ENCODE peak calls at places on chromosomes 13 and 19, in six cellular contexts. One of them, this sample, is unnamed.
A peak's percentile ranks its signal among the peaks of the same experiment; 100 is the strongest.

GRCh38 chr19:7494416-7495098 is 5.7 kb upstream of the PEX11G start:
- DNase-seq in brain microvascular endothelial cell: peak; percentile 43
- DNase-seq in prostate gland: peak; percentile 57
- DNase-seq in spleen: peak; percentile 85
- DNase-seq in stomach: peak; percentile 32
- DNase-seq in IMR-90: no peak
- DNase-seq in this sample: peak; percentile 30

GRCh38 chr13:89375839-89376238 is 1704.7 kb downstream of the SLITRK5 start:
- DNase-seq in IMR-90: peak; percentile 63
- DNase-seq in stomach: no peak
- DNase-seq in prostate gland: no peak
- DNase-seq in brain microvascular endothelial cell: peak; percentile 26
- DNase-seq in spleen: no peak
- DNase-seq in this sample: no peak

GRCh38 chr13:22927008-22927393 is 253.8 kb upstream of the SGCG start:
- DNase-seq in IMR-90: no peak
- DNase-seq in stomach: no peak
- DNase-seq in spleen: peak; percentile 71
- DNase-seq in prostate gland: no peak
- DNase-seq in brain microvascular endothelial cell: no peak
- DNase-seq in this sample: no peak

GRCh38 chr19:50705422-50706019 is 14.1 kb downstream of the SHANK1 start:
- DNase-seq in brain microvascular endothelial cell: peak; percentile 68
- DNase-seq in stomach: no peak
- DNase-seq in spleen: no peak
- DNase-seq in IMR-90: peak; percentile 76
- DNase-seq in prostate gland: no peak
- DNase-seq in this sample: peak; percentile 76

GRCh38 chr13:99373436-99373835 is 66.2 kb upstream of the GPR183 start:
- DNase-seq in stomach: no peak
- DNase-seq in brain microvascular endothelial cell: no peak
- DNase-seq in IMR-90: no peak
- DNase-seq in prostate gland: no peak
- DNase-seq in spleen: no peak
- DNase-seq in this sample: peak; percentile 15

GRCh38 chr13:28394422-28394821 is 100.5 kb downstream of the FLT1 start:
- DNase-seq in brain microvascular endothelial cell: peak; percentile 50
- DNase-seq in spleen: no peak
- DNase-seq in stomach: no peak
- DNase-seq in prostate gland: no peak
- DNase-seq in IMR-90: peak; percentile 34
- DNase-seq in this sample: no peak

GRCh38 chr13:31090921-31091624 is 70.6 kb downstream of the HSPH1 start:
- DNase-seq in IMR-90: peak; percentile 25
- DNase-seq in stomach: no peak
- DNase-seq in prostate gland: no peak
- DNase-seq in spleen: no peak
- DNase-seq in brain microvascular endothelial cell: no peak
- DNase-seq in this sample: no peak

GRCh38 chr19:32339988-32340874 is 5.2 kb upstream of the ZNF507 start:
- DNase-seq in stomach: peak; percentile 82
- DNase-seq in prostate gland: peak; percentile 55
- DNase-seq in spleen: peak; percentile 81
- DNase-seq in brain microvascular endothelial cell: peak; percentile 60
- DNase-seq in IMR-90: peak; percentile 27
- DNase-seq in this sample: peak; percentile 68

GRCh38 chr13:76711515-76712182 is 174.6 kb downstream of the KCTD12 start:
- DNase-seq in spleen: no peak
- DNase-seq in brain microvascular endothelial cell: peak; percentile 77
- DNase-seq in prostate gland: no peak
- DNase-seq in IMR-90: peak; percentile 94
- DNase-seq in stomach: no peak
- DNase-seq in this sample: no peak

GRCh38 chr13:49220035-49220855 is at the start of gene MLNR:
- DNase-seq in stomach: no peak
- DNase-seq in brain microvascular endothelial cell: no peak
- DNase-seq in spleen: peak; percentile 85
- DNase-seq in prostate gland: no peak
- DNase-seq in IMR-90: no peak
- DNase-seq in this sample: peak; percentile 14

GRCh38 chr13:48542581-48543341 is 9.9 kb upstream of the RCBTB2 start:
- DNase-seq in IMR-90: peak; percentile 16
- DNase-seq in brain microvascular endothelial cell: peak; percentile 9
- DNase-seq in prostate gland: peak; percentile 42
- DNase-seq in spleen: no peak
- DNase-seq in stomach: peak; percentile 58
- DNase-seq in this sample: no peak

GRCh38 chr13:51844862-51845573 is at the start of gene TMEM272:
- DNase-seq in brain microvascular endothelial cell: peak; percentile 27
- DNase-seq in prostate gland: no peak
- DNase-seq in IMR-90: peak; percentile 11
- DNase-seq in stomach: peak; percentile 57
- DNase-seq in spleen: peak; percentile 84
- DNase-seq in this sample: peak; percentile 70

GRCh38 chr13:21310220-21310619 is 133.8 kb downstream of the MRPL57 start:
- DNase-seq in spleen: no peak
- DNase-seq in brain microvascular endothelial cell: no peak
- DNase-seq in prostate gland: no peak
- DNase-seq in IMR-90: no peak
- DNase-seq in stomach: no peak
- DNase-seq in this sample: no peak

GRCh38 chr19:1471514-1472107 is 7.4 kb downstream of the C19orf25 start:
- DNase-seq in IMR-90: no peak
- DNase-seq in brain microvascular endothelial cell: no peak
- DNase-seq in prostate gland: no peak
- DNase-seq in spleen: no peak
- DNase-seq in stomach: no peak
- DNase-seq in this sample: no peak

GRCh38 chr19:43675269-43675879 is 5.4 kb upstream of the PLAUR start:
- DNase-seq in brain microvascular endothelial cell: peak; percentile 31
- DNase-seq in stomach: peak; percentile 84
- DNase-seq in prostate gland: peak; percentile 71
- DNase-seq in spleen: no peak
- DNase-seq in IMR-90: peak; percentile 78
- DNase-seq in this sample: no peak

GRCh38 chr13:109271991-109272454 is 514.4 kb downstream of the IRS2 start:
- DNase-seq in IMR-90: no peak
- DNase-seq in brain microvascular endothelial cell: peak; percentile 30
- DNase-seq in spleen: no peak
- DNase-seq in stomach: no peak
- DNase-seq in prostate gland: no peak
- DNase-seq in this sample: no peak

GRCh38 chr19:1069009-1069779 is 2.2 kb downstream of the ARHGAP45 start:
- DNase-seq in stomach: peak; percentile 74
- DNase-seq in spleen: peak; percentile 97
- DNase-seq in IMR-90: no peak
- DNase-seq in brain microvascular endothelial cell: no peak
- DNase-seq in prostate gland: no peak
- DNase-seq in this sample: no peak

GRCh38 chr19:11113140-11113708 is 24.0 kb downstream of the LDLR start:
- DNase-seq in spleen: no peak
- DNase-seq in stomach: no peak
- DNase-seq in prostate gland: no peak
- DNase-seq in brain microvascular endothelial cell: no peak
- DNase-seq in IMR-90: no peak
- DNase-seq in this sample: no peak
- H3K36me3 ChIP-seq in spleen: peaks cover 3% of the 10 kb centered on the region
- H3K36me3 ChIP-seq in stomach: peaks cover 100% of the 10 kb centered on the region
- H3K36me3 ChIP-seq in prostate gland: no peaks in the 10 kb centered on the region
- H3K36me3 ChIP-seq in brain microvascular endothelial cell: peaks cover 99% of the 10 kb centered on the region
- H3K36me3 ChIP-seq in IMR-90: peaks cover 73% of the 10 kb centered on the region
- H3K36me3 ChIP-seq in this sample: peaks cover 93% of the 10 kb centered on the region

GRCh38 chr19:47309608-47310007 is at the start of gene C5AR1:
- DNase-seq in stomach: no peak
- DNase-seq in spleen: peak; percentile 88
- DNase-seq in brain microvascular endothelial cell: no peak
- DNase-seq in IMR-90: no peak
- DNase-seq in prostate gland: no peak
- DNase-seq in this sample: no peak
- H3K4me3 ChIP-seq in stomach: peak within 1 kb of the TSS; percentile 9
- H3K4me3 ChIP-seq in spleen: peak within 1 kb of the TSS; percentile 26
- H3K4me3 ChIP-seq in brain microvascular endothelial cell: no peak within 1 kb of the TSS
- H3K4me3 ChIP-seq in IMR-90: no peak within 1 kb of the TSS
- H3K4me3 ChIP-seq in prostate gland: no peak within 1 kb of the TSS
- H3K4me3 ChIP-seq in this sample: no peak within 1 kb of the TSS

DNA sequence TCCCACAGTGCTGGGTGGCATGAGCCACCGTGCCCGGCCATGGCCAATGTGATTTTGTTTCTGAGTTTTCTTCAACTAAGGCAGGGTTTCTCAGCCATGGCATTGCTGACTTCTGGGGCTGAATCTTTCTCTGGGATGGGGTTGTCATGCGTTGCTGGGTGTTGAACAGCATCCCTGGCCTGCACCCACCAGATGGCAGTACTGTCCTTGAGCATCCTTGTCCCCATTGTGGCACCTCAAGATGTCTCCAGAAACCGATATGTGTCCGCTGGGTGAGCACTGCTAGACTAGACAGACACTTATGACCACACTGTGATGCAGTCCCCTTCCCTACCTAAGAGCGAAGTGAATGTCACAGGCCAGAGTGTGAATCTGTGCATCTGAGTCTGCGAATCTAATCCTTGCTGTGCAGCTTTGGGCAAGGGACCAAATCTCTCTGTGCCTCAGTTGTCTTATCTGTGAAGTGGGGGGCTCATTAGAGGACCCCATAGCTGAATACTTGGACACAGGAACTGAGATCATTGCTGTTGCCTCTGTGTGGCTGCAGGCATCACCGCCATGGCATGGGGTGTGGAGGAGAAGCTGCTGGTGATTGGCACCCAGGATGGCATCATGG is 50.3 kb upstream of the SIN3B start:
- DNase-seq in IMR-90: peak; percentile 55
- DNase-seq in spleen: peak; percentile 79
- DNase-seq in brain microvascular endothelial cell: peak; percentile 67
- DNase-seq in prostate gland: no peak
- DNase-seq in stomach: peak; percentile 37
- DNase-seq in this sample: peak; percentile 76
- TF ChIP-seq CTCF in IMR-90: peak; percentile 60
- TF ChIP-seq CTCF in spleen: peak; percentile 59
- TF ChIP-seq CTCF in brain microvascular endothelial cell: peak; percentile 81
- TF ChIP-seq CTCF in prostate gland: peak; percentile 10
- TF ChIP-seq CTCF in stomach: no peak
- TF ChIP-seq CTCF in this sample: peak; percentile 95

GRCh38 chr19:41339936-41340335 is 13.8 kb downstream of the TGFB1 start:
- DNase-seq in stomach: no peak
- DNase-seq in spleen: no peak
- DNase-seq in brain microvascular endothelial cell: no peak
- DNase-seq in prostate gland: no peak
- DNase-seq in IMR-90: peak; percentile 61
- DNase-seq in this sample: no peak
- H3K36me3 ChIP-seq in stomach: peaks cover 62% of the 10 kb centered on the region
- H3K36me3 ChIP-seq in spleen: peaks cover 4% of the 10 kb centered on the region
- H3K36me3 ChIP-seq in brain microvascular endothelial cell: peaks cover 79% of the 10 kb centered on the region
- H3K36me3 ChIP-seq in prostate gland: no peaks in the 10 kb centered on the region
- H3K36me3 ChIP-seq in IMR-90: peaks cover 54% of the 10 kb centered on the region
- H3K36me3 ChIP-seq in this sample: no peaks in the 10 kb centered on the region

GRCh38 chr19:46946611-46947238 is 72.9 kb upstream of the NPAS1 start:
- DNase-seq in prostate gland: no peak
- DNase-seq in spleen: no peak
- DNase-seq in brain microvascular endothelial cell: no peak
- DNase-seq in stomach: no peak
- DNase-seq in IMR-90: no peak
- DNase-seq in this sample: no peak

GRCh38 chr19:46944918-46945628 is 74.6 kb upstream of the NPAS1 start:
- DNase-seq in prostate gland: no peak
- DNase-seq in IMR-90: peak; percentile 70
- DNase-seq in spleen: no peak
- DNase-seq in stomach: no peak
- DNase-seq in brain microvascular endothelial cell: peak; percentile 76
- DNase-seq in this sample: peak; percentile 90

GRCh38 chr19:46946090-46946489 is 73.5 kb upstream of the NPAS1 start:
- DNase-seq in spleen: no peak
- DNase-seq in brain microvascular endothelial cell: no peak
- DNase-seq in prostate gland: no peak
- DNase-seq in IMR-90: no peak
- DNase-seq in stomach: no peak
- DNase-seq in this sample: no peak

GRCh38 chr19:46944123-46944718 is 75.4 kb upstream of the NPAS1 start:
- DNase-seq in IMR-90: no peak
- DNase-seq in brain microvascular endothelial cell: no peak
- DNase-seq in prostate gland: no peak
- DNase-seq in spleen: no peak
- DNase-seq in stomach: no peak
- DNase-seq in this sample: no peak

DNA sequence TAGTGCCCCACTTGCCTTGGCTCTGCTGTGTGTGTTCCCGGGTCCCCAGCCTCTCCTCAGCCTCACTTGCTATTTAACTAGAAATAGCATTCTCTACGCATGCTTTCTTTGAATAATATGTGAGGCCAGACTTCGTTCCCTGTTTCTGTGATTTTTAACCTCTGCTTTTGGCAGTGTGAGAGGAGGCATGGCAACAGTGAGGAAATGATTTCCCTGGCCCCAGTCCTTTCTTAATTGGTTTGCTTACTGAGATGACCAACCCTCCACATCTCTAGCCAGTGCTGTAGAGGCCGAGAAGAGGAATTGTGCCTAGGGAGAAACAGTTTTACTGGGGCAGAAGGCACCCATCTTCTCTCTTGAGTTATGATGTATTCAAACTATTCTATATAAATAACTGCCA is 74.0 kb upstream of the NPAS1 start:
- DNase-seq in prostate gland: no peak
- DNase-seq in stomach: no peak
- DNase-seq in IMR-90: no peak
- DNase-seq in spleen: no peak
- DNase-seq in brain microvascular endothelial cell: no peak
- DNase-seq in this sample: no peak
- H3K4me3 ChIP-seq in prostate gland: no peak overlapping the region
- H3K4me3 ChIP-seq in stomach: no peak overlapping the region
- H3K4me3 ChIP-seq in IMR-90: no peak overlapping the region
- H3K4me3 ChIP-seq in spleen: no peak overlapping the region
- H3K4me3 ChIP-seq in brain microvascular endothelial cell: no peak overlapping the region
- H3K4me3 ChIP-seq in this sample: no peak overlapping the region

GRCh38 chr19:54444737-54445136 is 4.3 kb upstream of the LENG8 start:
- DNase-seq in IMR-90: no peak
- DNase-seq in spleen: no peak
- DNase-seq in brain microvascular endothelial cell: no peak
- DNase-seq in prostate gland: no peak
- DNase-seq in stomach: no peak
- DNase-seq in this sample: no peak

GRCh38 chr19:54451331-54451871 is 2.4 kb downstream of the LENG8 start:
- DNase-seq in stomach: no peak
- DNase-seq in spleen: peak; percentile 74
- DNase-seq in brain microvascular endothelial cell: peak; percentile 27
- DNase-seq in prostate gland: no peak
- DNase-seq in IMR-90: no peak
- DNase-seq in this sample: no peak

GRCh38 chr19:54448774-54449700 is at the start of gene LENG8:
- DNase-seq in stomach: peak; percentile 98
- DNase-seq in spleen: peak; percentile 98
- DNase-seq in brain microvascular endothelial cell: peak; percentile 98
- DNase-seq in IMR-90: peak; percentile 99
- DNase-seq in prostate gland: peak; percentile 99
- DNase-seq in this sample: peak; percentile 96

GRCh38 chr19:54449701-54450069 is 686 bp downstream of the LENG8 start:
- DNase-seq in prostate gland: no peak
- DNase-seq in stomach: no peak
- DNase-seq in spleen: no peak
- DNase-seq in IMR-90: peak; percentile 37
- DNase-seq in brain microvascular endothelial cell: peak; percentile 25
- DNase-seq in this sample: no peak

GRCh38 chr19:54448037-54448773 is 794 bp upstream of the LENG8 start:
- DNase-seq in spleen: peak; percentile 87
- DNase-seq in prostate gland: peak; percentile 34
- DNase-seq in stomach: no peak
- DNase-seq in brain microvascular endothelial cell: peak; percentile 35
- DNase-seq in IMR-90: peak; percentile 68
- DNase-seq in this sample: peak; percentile 47
- TF ChIP-seq CTCF in spleen: no peak
- TF ChIP-seq CTCF in prostate gland: no peak
- TF ChIP-seq CTCF in stomach: no peak
- TF ChIP-seq CTCF in brain microvascular endothelial cell: no peak
- TF ChIP-seq CTCF in IMR-90: no peak
- TF ChIP-seq CTCF in this sample: no peak

This sample was measured in WERI-Rb-1.